ENCODE peak calls at places on chromosome 19, in nine cellular contexts. V is ascending aorta; E is CD4-positive, alpha-beta T cell; S is HCT116; O is choroid plexus epithelial cell; G is left ventricle myocardium inferior; W is thyroid gland; M is right atrium auricular region; Z is endodermal cell. Y is an unnamed sample.

GRCh38 chr19:5472303-5472702 is 17.1 kb downstream of the ZNRF4 start:
- DNase-seq in V (no peak), E (no peak), S (no peak), O (no peak), G (no peak), W (no peak), M (no peak), Z (no peak), Y (no peak)

GRCh38 chr19:44582581-44583265 is 30.6 kb upstream of the IGSF23 start:
- DNase-seq in V (no peak), E (no peak), S (peak; percentile 36), O (peak; percentile 46), G (no peak), W (peak; percentile 8), M (no peak), Z (peak; percentile 93), Y (no peak)

GRCh38 chr19:4327252-4327876 is 11.3 kb downstream of the STAP2 start:
- DNase-seq in V (peak; percentile 85), E (peak; percentile 45), S (no peak), O (peak; percentile 78), G (peak; percentile 75), W (peak; percentile 76), M (peak; percentile 85), Z (peak; percentile 97), Y (peak; percentile 62)

GRCh38 chr19:29088761-29089160 is 124.2 kb downstream of the UQCRFS1 start:
- DNase-seq in V (no peak), E (no peak), S (no peak), O (no peak), G (no peak), W (no peak), M (no peak), Z (no peak), Y (no peak)

GRCh38 chr19:19113040-19113541 is 25.2 kb downstream of the TMEM161A start:
- DNase-seq in V (no peak), E (no peak), S (no peak), O (peak; percentile 79), G (no peak), W (no peak), M (no peak), Z (peak; percentile 90), Y (no peak)

GRCh38 chr19:17659996-17660395 is 28.2 kb downstream of the UNC13A start:
- DNase-seq in V (no peak), E (no peak), S (no peak), O (no peak), G (no peak), W (no peak), M (no peak), Z (no peak), Y (no peak)

GRCh38 chr19:3625996-3626472 is 556 bp downstream of the CACTIN start:
- DNase-seq in V (no peak), E (no peak), S (no peak), O (no peak), G (no peak), W (no peak), M (no peak), Z (no peak), Y (no peak)

GRCh38 chr19:38975214-38975860 is at the start of gene FBXO17:
- DNase-seq in V (peak; percentile 75), E (no peak), S (no peak), O (peak; percentile 63), G (peak; percentile 52), W (no peak), M (no peak), Z (peak; percentile 85), Y (no peak)

GRCh38 chr19:29673451-29674371 is 8.4 kb downstream of the PLEKHF1 start:
- DNase-seq in V (no peak), E (no peak), S (no peak), O (no peak), G (no peak), W (no peak), M (no peak), Z (no peak), Y (peak; percentile 10)

GRCh38 chr19:33271246-33272021 is 30.9 kb downstream of the CEBPA start:
- DNase-seq in V (no peak), E (no peak), S (no peak), O (no peak), G (no peak), W (no peak), M (no peak), Z (no peak), Y (no peak)

GRCh38 chr19:46180701-46181385 is 32.8 kb downstream of the IGFL2 start:
- DNase-seq in V (no peak), E (no peak), S (peak; percentile 15), O (no peak), G (no peak), W (no peak), M (no peak), Z (peak; percentile 6), Y (no peak)

GRCh38 chr19:49114630-49115363 is 627 bp downstream of the LIN7B start:
- DNase-seq in V (peak; percentile 84), E (peak; percentile 42), S (no peak), O (peak; percentile 66), G (peak; percentile 70), W (peak; percentile 74), M (peak; percentile 74), Z (peak; percentile 88), Y (no peak)

GRCh38 chr19:28960586-28960985 is 252.4 kb downstream of the UQCRFS1 start:
- DNase-seq in V (no peak), E (no peak), S (no peak), O (no peak), G (no peak), W (no peak), M (no peak), Z (peak; percentile 16), Y (no peak)

GRCh38 chr19:4294389-4294788 is 7.8 kb downstream of the TMIGD2 start:
- DNase-seq in V (no peak), E (no peak), S (no peak), O (no peak), G (no peak), W (no peak), M (no peak), Z (peak; percentile 62), Y (no peak)

GRCh38 chr19:52640916-52641315 is 2.8 kb upstream of the ZNF83 start:
- DNase-seq in V (no peak), E (no peak), S (no peak), O (peak; percentile 11), G (no peak), W (no peak), M (no peak), Z (peak; percentile 76), Y (no peak)

GRCh38 chr19:40907968-40908735 is 26.1 kb upstream of the CYP2A7 start:
- DNase-seq in V (no peak), E (peak; percentile 36), S (no peak), O (no peak), G (no peak), W (peak; percentile 42), M (no peak), Z (peak; percentile 74), Y (peak; percentile 33)

GRCh38 chr19:42155796-42156195 is 23.6 kb upstream of the POU2F2 start:
- DNase-seq in V (no peak), E (no peak), S (no peak), O (no peak), G (no peak), W (no peak), M (no peak), Z (no peak), Y (no peak)
- TF ChIP-seq CTCF in V (no peak), E (no peak), S (no peak), O (no peak), G (no peak), W (no peak), M (no peak), Z (no peak), Y (no peak)

GRCh38 chr19:13038306-13039210 is 43.3 kb downstream of the NFIX start:
- DNase-seq in V (no peak), E (no peak), S (no peak), O (no peak), G (no peak), W (no peak), M (no peak), Z (peak; percentile 56), Y (no peak)
- TF ChIP-seq CTCF in V (no peak), E (no peak), S (peak; percentile 16), O (no peak), G (no peak), W (no peak), M (no peak), Z (peak; percentile 46), Y (no peak)

DNA sequence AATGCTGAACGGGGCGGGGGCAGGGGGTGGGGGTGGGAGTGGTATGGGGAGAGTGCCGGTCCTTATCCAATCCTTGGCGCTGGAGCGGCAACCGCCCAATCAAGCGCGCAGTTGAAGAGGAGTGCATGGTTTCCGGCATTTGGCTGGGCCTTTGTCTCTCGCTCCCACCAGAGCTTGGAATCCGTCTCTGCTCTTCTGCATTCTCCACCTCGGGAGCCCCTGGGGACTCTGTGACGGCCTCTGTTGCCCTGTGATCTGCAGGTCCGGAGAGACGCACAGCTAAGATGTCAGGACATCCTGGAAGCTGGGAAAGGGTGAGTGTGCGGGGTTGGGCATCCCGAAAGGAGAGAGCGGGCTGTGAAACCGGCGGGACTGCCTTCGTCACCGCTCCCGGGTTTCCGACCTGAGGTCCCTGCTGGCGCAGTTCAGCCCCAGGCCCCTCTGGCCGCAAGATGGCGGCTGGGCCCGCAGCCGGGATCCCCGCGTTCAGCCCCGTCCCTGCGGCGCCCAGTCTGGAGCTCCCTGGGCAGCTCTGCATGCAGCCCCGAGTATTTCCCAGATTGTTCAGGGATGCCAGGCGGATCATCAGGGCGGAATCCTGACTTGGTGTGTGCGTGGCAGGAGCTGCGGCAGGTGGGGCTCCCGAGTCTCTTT is 53.6 kb upstream of the ZNF254 start:
- DNase-seq in V (peak; percentile 93), E (peak; percentile 75), S (peak; percentile 52), O (peak; percentile 97), G (peak; percentile 90), W (peak; percentile 93), M (peak; percentile 94), Z (peak; percentile 97), Y (peak; percentile 68)
- TF ChIP-seq CTCF in V (no peak), E (no peak), S (no peak), O (peak; percentile 17), G (peak; percentile 19), W (no peak), M (peak; percentile 44), Z (peak; percentile 38), Y (no peak)

GRCh38 chr19:55279773-55280643 is at the start of gene HSPBP1:
- DNase-seq in V (peak; percentile 97), E (peak; percentile 91), S (peak; percentile 98), O (peak; percentile 97), G (peak; percentile 87), W (peak; percentile 94), M (peak; percentile 94), Z (peak; percentile 100), Y (peak; percentile 66)
- TF ChIP-seq CTCF in V (no peak), E (no peak), S (no peak), O (no peak), G (no peak), W (no peak), M (no peak), Z (no peak), Y (no peak)

Y was measured in omental fat pad.